ENCODE peak calls at places on chromosome 1, in seven cellular contexts. V, O, J, H, N, K and W are unnamed samples.

GRCh38 chr1:8595332-8595731 is 222.1 kb downstream of the RERE start:
- DNase-seq in J (no peak), O (no peak), V (no peak), N (no peak), H (no peak), K (no peak), W (no peak)

GRCh38 chr1:212235848-212236247 is 49.4 kb upstream of the PPP2R5A start:
- DNase-seq in J (no peak), O (no peak), V (no peak), H (no peak), N (no peak), K (no peak), W (no peak)

GRCh38 chr1:81760487-81761097 is 40.1 kb upstream of the ADGRL2 start:
- DNase-seq in K (no peak), N (peak), H (no peak), J (no peak), O (no peak), V (peak), W (no peak)

GRCh38 chr1:227897704-227898438 is 49.9 kb downstream of the WNT9A start:
- DNase-seq in N (no peak), O (no peak), H (peak), J (no peak), V (no peak), K (no peak), W (no peak)

GRCh38 chr1:115067460-115067859 is 21.8 kb downstream of the TSPAN2 start:
- DNase-seq in V (peak), J (no peak), N (no peak), H (no peak), O (no peak), K (no peak), W (no peak)

GRCh38 chr1:21874778-21875547 is 62.1 kb downstream of the HSPG2 start:
- DNase-seq in V (no peak), N (no peak), J (no peak), O (no peak), H (no peak), K (no peak), W (no peak)

GRCh38 chr1:16980473-16981268 is at the start of gene MFAP2:
- DNase-seq in H (no peak), O (no peak), V (peak), N (no peak), J (no peak), K (no peak), W (no peak)

GRCh38 chr1:24203404-24203803 is 16.3 kb upstream of the IFNLR1 start:
- DNase-seq in H (no peak), K (no peak), N (no peak), V (peak), O (no peak), J (no peak), W (no peak)

GRCh38 chr1:109649380-109649987 is 6.4 kb upstream of the GSTM4 start:
- DNase-seq in V (peak), O (no peak), H (no peak), J (peak), K (no peak), N (no peak), W (no peak)

GRCh38 chr1:169511339-169512028 is 25.7 kb upstream of the SLC19A2 start:
- DNase-seq in H (no peak), N (peak), V (peak), O (no peak), J (no peak), K (no peak), W (no peak)

GRCh38 chr1:36269408-36269838 is 36.7 kb upstream of the SH3D21 start:
- DNase-seq in J (no peak), N (no peak), O (no peak), H (no peak), V (no peak), K (no peak), W (no peak)

GRCh38 chr1:33914531-33914930 is 50.7 kb downstream of the HMGB4 start:
- DNase-seq in J (no peak), H (no peak), N (no peak), O (no peak), K (no peak), V (no peak), W (no peak)

GRCh38 chr1:77475631-77476030 is 193.8 kb downstream of the AK5 start:
- DNase-seq in O (no peak), H (no peak), V (no peak), J (no peak), N (no peak), K (no peak), W (no peak)

GRCh38 chr1:9244501-9245229 is 10.1 kb downstream of the H6PD start:
- DNase-seq in N (no peak), H (no peak), J (peak), K (no peak), O (no peak), V (no peak), W (no peak)

GRCh38 chr1:116962976-116963639 is 38.5 kb upstream of the CD101 start:
- DNase-seq in V (no peak), J (peak), H (no peak), O (no peak), N (no peak), K (no peak), W (no peak)

GRCh38 chr1:209416009-209416408 is 167.5 kb upstream of the CAMK1G start:
- DNase-seq in N (no peak), V (peak), H (no peak), K (no peak), O (no peak), J (no peak), W (no peak)

GRCh38 chr1:68470388-68470970 is 20.7 kb upstream of the RPE65 start:
- DNase-seq in J (no peak), H (no peak), N (peak), K (no peak), O (no peak), V (peak), W (no peak)

GRCh38 chr1:87495147-87495546 is 166.5 kb downstream of the LMO4 start:
- DNase-seq in O (no peak), K (no peak), N (no peak), H (no peak), V (no peak), J (no peak), W (no peak)

GRCh38 chr1:53278294-53278693 is 40.0 kb upstream of the MAGOH start:
- DNase-seq in K (peak), V (peak), N (no peak), J (peak), H (peak), O (no peak), W (peak)

GRCh38 chr1:221166162-221166500 is 286.9 kb downstream of the HLX start:
- DNase-seq in V (no peak), O (no peak), H (no peak), N (no peak), K (no peak), J (no peak), W (no peak)

GRCh38 chr1:202034683-202035462 is 24.5 kb downstream of the ELF3 start:
- DNase-seq in O (no peak), J (no peak), V (peak), K (no peak), H (no peak), N (no peak), W (no peak)

GRCh38 chr1:233865902-233866301 is 38.6 kb upstream of the SLC35F3 start:
- DNase-seq in K (no peak), O (no peak), H (no peak), V (peak), J (no peak), N (no peak), W (no peak)

GRCh38 chr1:202192770-202193613 is 607 bp upstream of the LGR6 start:
- DNase-seq in O (no peak), K (peak), V (peak), J (peak), H (no peak), N (no peak), W (peak)

GRCh38 chr1:100445565-100445964 is 92.4 kb upstream of the GPR88 start:
- DNase-seq in N (no peak), J (peak), H (no peak), V (peak), K (no peak), O (no peak), W (no peak)

GRCh38 chr1:213276236-213276635 is 225.2 kb downstream of the RPS6KC1 start:
- DNase-seq in J (no peak), V (no peak), N (no peak), H (no peak), K (no peak), O (no peak), W (no peak)

GRCh38 chr1:51622455-51622913 is 5.6 kb downstream of the OSBPL9 start:
- DNase-seq in N (no peak), V (peak), K (no peak), O (no peak), H (no peak), J (no peak), W (no peak)

GRCh38 chr1:43452789-43453441 is 816 bp downstream of the HYI start:
- DNase-seq in J (no peak), N (no peak), V (peak), K (no peak), O (no peak), H (no peak), W (peak)

GRCh38 chr1:182595641-182596240 is 6.7 kb upstream of the RNASEL start:
- DNase-seq in V (peak), O (no peak), N (peak), J (peak), K (peak), H (no peak), W (no peak)

GRCh38 chr1:94688646-94689045 is 131.5 kb upstream of the SLC44A3 start:
- DNase-seq in V (no peak), O (no peak), K (no peak), J (no peak), H (no peak), N (no peak), W (no peak)

GRCh38 chr1:43277116-43277876 is 7.5 kb downstream of the TMEM125 start:
- DNase-seq in O (no peak), H (no peak), K (no peak), J (no peak), N (no peak), V (no peak), W (no peak)

GRCh38 chr1:167661527-167662436 is 31.8 kb downstream of the RCSD1 start:
- DNase-seq in V (peak), J (no peak), N (peak), O (no peak), H (no peak), K (no peak), W (no peak)